ENCODE peak calls at places on chromosomes 2 and 18, in seven cellular contexts. D, O, L, F, M, G and Q are unnamed samples.

GRCh38 chr2:70161069-70161534 is 29.7 kb downstream of the C2orf42 start:
- DNase-seq in G (peak), O (peak), M (no peak), F (peak), L (no peak), D (no peak), Q (no peak)

GRCh38 chr18:41932899-41933298 is 22.1 kb upstream of the PIK3C3 start:
- DNase-seq in O (no peak), L (no peak), M (no peak), G (no peak), D (no peak), F (no peak), Q (no peak)

GRCh38 chr2:46701152-46701551 is 214.5 kb downstream of the MCFD2 start:
- DNase-seq in F (no peak), L (no peak), D (peak), M (no peak), O (no peak), G (peak), Q (peak)

GRCh38 chr2:23414876-23415275 is 29.9 kb downstream of the KLHL29 start:
- DNase-seq in M (no peak), O (no peak), L (no peak), F (no peak), G (no peak), D (no peak), Q (peak)

GRCh38 chr2:15142069-15142689 is 419.0 kb downstream of the NBAS start:
- DNase-seq in M (peak), D (peak), F (no peak), L (no peak), O (peak), G (no peak), Q (no peak)

GRCh38 chr2:127954857-127955256 is 69.1 kb upstream of the AMMECR1L start:
- DNase-seq in G (no peak), O (no peak), D (no peak), M (no peak), L (no peak), F (no peak), Q (no peak)

GRCh38 chr18:45250479-45250878 is 364.8 kb upstream of the SLC14A2 start:
- DNase-seq in O (no peak), G (no peak), D (no peak), M (no peak), L (no peak), F (no peak), Q (peak)

GRCh38 chr18:3675446-3675845 is 225.5 kb downstream of the TGIF1 start:
- DNase-seq in G (no peak), O (no peak), F (peak), L (no peak), M (no peak), D (peak), Q (no peak)

GRCh38 chr2:227506456-227506855 is 34.5 kb downstream of the AGFG1 start:
- DNase-seq in F (no peak), M (no peak), G (no peak), L (no peak), D (peak), O (no peak), Q (peak)

GRCh38 chr18:47996091-47996541 is 65.7 kb upstream of the SMAD2 start:
- DNase-seq in G (no peak), O (no peak), D (no peak), L (no peak), F (no peak), M (no peak), Q (no peak)

GRCh38 chr2:26088038-26088643 is 54.3 kb downstream of the RAB10 start:
- DNase-seq in O (peak), M (peak), G (peak), F (no peak), D (peak), L (no peak), Q (peak)

GRCh38 chr2:130328710-130329109 is 14.0 kb upstream of the IMP4 start:
- DNase-seq in O (no peak), F (no peak), G (peak), M (no peak), D (no peak), L (no peak), Q (peak)

GRCh38 chr2:159251296-159252173 is 35.0 kb downstream of the WDSUB1 start:
- DNase-seq in F (no peak), G (no peak), M (no peak), L (no peak), O (no peak), D (no peak), Q (no peak)

GRCh38 chr2:108194409-108195132 is 45.2 kb upstream of the SULT1C3 start:
- DNase-seq in M (no peak), G (peak), D (no peak), F (no peak), O (no peak), L (no peak), Q (no peak)

GRCh38 chr2:150487537-150488429 is at the start of gene RND3:
- DNase-seq in G (peak), F (peak), L (peak), O (peak), D (peak), M (no peak), Q (peak)

GRCh38 chr2:239800785-239801184 is 224.4 kb downstream of the NDUFA10 start:
- DNase-seq in O (no peak), L (no peak), M (no peak), G (no peak), F (no peak), D (peak), Q (no peak)

GRCh38 chr18:25164837-25165791 is 186.9 kb downstream of the ZNF521 start:
- DNase-seq in L (no peak), F (peak), G (peak), M (no peak), D (no peak), O (peak), Q (peak)

GRCh38 chr2:112059671-112060070 is 4.6 kb downstream of the TMEM87B start:
- DNase-seq in G (no peak), L (no peak), M (no peak), O (no peak), D (peak), F (no peak), Q (no peak)
- H3K4me3 ChIP-seq in G (no peak), L (no peak), M (no peak), O (no peak), D (no peak), F (no peak), Q (no peak)

GRCh38 chr2:36545871-36546416 is 52.0 kb downstream of the FEZ2 start:
- DNase-seq in G (no peak), M (no peak), O (no peak), D (peak), L (no peak), F (no peak), Q (no peak)
- TF ChIP-seq CTCF in G (peak), M (no peak), O (no peak), D (no peak), L (no peak), F (peak), Q (no peak)

GRCh38 chr2:101396352-101396717 is 9.0 kb upstream of the CREG2 start:
- DNase-seq in O (no peak), F (peak), G (peak), D (peak), L (no peak), M (no peak), Q (peak)
- H3K4me3 ChIP-seq in O (no peak), F (no peak), G (no peak), D (peak), L (no peak), M (no peak), Q (no peak)

DNA sequence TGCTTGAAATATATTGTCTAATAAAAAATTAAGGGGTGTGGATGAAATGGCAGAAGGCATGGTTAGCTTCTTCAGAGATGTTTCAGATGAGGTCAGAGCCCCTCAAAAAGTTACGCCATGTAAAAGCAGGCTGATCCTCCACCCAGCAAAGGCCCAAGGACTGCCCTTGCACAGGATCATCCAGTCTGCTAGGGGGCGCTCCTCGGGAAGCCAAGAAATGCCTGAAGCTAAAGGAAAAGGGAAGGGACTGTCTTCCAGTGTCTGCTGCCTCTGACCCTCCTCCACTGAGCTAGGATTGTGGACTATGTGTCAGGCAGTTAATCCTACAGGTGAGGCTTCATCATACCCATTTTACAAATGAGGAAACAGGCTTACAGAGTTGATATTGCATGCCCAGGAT is 33.8 kb upstream of the TEX51 start:
- DNase-seq in D (no peak), M (no peak), L (peak), G (no peak), F (no peak), O (no peak), Q (no peak)
- TF ChIP-seq CTCF in D (peak), M (no peak), L (no peak), G (peak), F (no peak), O (peak), Q (peak)

DNA sequence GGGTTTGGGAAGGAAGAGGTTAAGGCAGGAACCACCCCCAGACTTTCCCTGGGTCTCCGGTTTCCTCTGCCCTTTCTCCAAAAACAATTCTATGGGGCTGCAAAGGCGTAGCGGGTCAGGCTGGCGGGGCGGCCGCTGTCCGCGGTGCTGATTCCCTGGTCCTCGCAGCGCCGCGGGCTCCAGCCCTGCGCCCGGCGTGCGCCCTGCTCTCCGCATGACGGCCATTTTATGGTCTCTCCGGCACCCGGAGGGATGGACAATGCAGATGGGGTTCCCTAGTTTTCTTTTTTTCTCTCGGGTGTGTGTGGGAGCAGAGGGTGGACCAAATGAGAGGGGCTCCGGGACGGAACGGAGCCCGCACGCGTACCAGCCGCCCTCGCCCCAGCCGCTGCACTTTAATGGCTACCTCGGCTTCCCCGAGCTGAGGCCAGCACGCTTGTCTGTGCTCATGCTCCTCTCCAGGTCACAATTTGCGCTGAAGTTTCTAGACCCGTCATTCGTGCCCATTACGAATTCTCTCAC is 1.6 kb downstream of the ST8SIA3 start:
- DNase-seq in D (peak), F (peak), O (no peak), G (peak), M (no peak), L (no peak), Q (peak)
- H3K4me3 ChIP-seq in D (no peak), F (no peak), O (no peak), G (no peak), M (no peak), L (no peak), Q (no peak)

DNA sequence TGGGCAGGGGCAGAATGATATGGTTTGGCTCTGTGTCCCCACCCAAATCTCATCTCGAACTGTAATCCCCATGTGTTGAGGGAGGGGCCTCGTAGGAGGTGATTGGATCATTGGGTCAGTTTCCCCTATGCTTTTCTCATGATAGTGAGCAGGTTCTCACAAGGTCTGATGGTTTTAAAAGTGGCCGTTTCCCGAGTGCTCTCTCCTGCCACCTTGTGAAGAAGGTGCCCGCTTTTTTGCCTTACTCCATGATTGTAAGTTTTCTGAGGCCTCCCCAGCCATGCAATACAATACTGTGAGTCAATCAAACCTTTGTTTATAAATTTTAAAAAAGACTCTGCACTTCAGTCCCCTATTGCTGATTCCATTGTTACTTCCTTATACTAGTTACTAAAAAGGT is 82.9 kb upstream of the CDKL4 start:
- DNase-seq in D (no peak), F (no peak), O (no peak), L (no peak), G (no peak), M (no peak), Q (no peak)
- TF ChIP-seq CTCF in D (no peak), F (no peak), O (no peak), L (no peak), G (peak), M (no peak), Q (no peak)